ENCODE peak calls at places on chromosomes 13 and 19, in six cellular contexts. T, D, S, P, Q and E are unnamed samples.

GRCh38 chr13:29903524-29903923 is 53.1 kb upstream of the UBL3 start:
- DNase-seq in P (no peak), S (no peak), Q (no peak), T (no peak), D (no peak), E (no peak)

GRCh38 chr13:76882431-76882830 is 3.8 kb downstream of the KCTD12 start:
- DNase-seq in T (no peak), D (no peak), P (no peak), Q (no peak), S (peak; percentile 7), E (no peak)

GRCh38 chr19:39843919-39844793 is 2.0 kb downstream of the FBL start:
- DNase-seq in S (no peak), Q (no peak), P (no peak), D (peak; percentile 76), T (peak; percentile 34), E (peak; percentile 51)

GRCh38 chr13:65034266-65034665 is 2195.9 kb downstream of the PCDH9 start:
- DNase-seq in P (peak; percentile 11), D (no peak), T (no peak), S (no peak), Q (no peak), E (no peak)

GRCh38 chr19:7869453-7869909 is 4.7 kb downstream of the PRR36 start:
- DNase-seq in P (peak; percentile 85), T (peak; percentile 76), Q (peak; percentile 53), D (peak; percentile 49), S (peak; percentile 44), E (no peak)

GRCh38 chr19:16943942-16944625 is 55.3 kb downstream of the F2RL3 start:
- DNase-seq in T (no peak), D (no peak), Q (no peak), S (no peak), P (no peak), E (no peak)

GRCh38 chr19:19388568-19389555 is 16.6 kb upstream of the GATAD2A start:
- DNase-seq in Q (no peak), D (no peak), S (no peak), T (no peak), P (no peak), E (no peak)

GRCh38 chr19:53057904-53058579 is 13.5 kb downstream of the ERVV-2 start:
- DNase-seq in D (no peak), Q (no peak), S (no peak), P (peak; percentile 89), T (no peak), E (no peak)

GRCh38 chr19:55041627-55042343 is 3.7 kb upstream of the GP6 start:
- DNase-seq in S (no peak), P (no peak), Q (no peak), D (no peak), T (no peak), E (no peak)

GRCh38 chr13:111541752-111542529 is 221.5 kb downstream of the TEX29 start:
- DNase-seq in Q (no peak), S (no peak), P (no peak), T (no peak), D (no peak), E (no peak)

GRCh38 chr19:743168-743687 is 7.7 kb upstream of the MISP start:
- DNase-seq in T (no peak), P (peak; percentile 46), S (no peak), D (no peak), Q (no peak), E (no peak)

GRCh38 chr13:114082849-114083645 is 49.4 kb downstream of the RASA3 start:
- DNase-seq in Q (no peak), T (no peak), D (no peak), P (no peak), S (no peak), E (no peak)

GRCh38 chr19:38930776-38931761 is at the start of gene MRPS12:
- DNase-seq in Q (peak; percentile 98), P (peak; percentile 98), T (peak; percentile 98), S (peak; percentile 98), D (peak; percentile 100), E (peak; percentile 99)

GRCh38 chr13:109783815-109784589 is 2.4 kb downstream of the IRS2 start:
- DNase-seq in P (peak; percentile 32), Q (no peak), T (no peak), D (no peak), S (no peak), E (no peak)

GRCh38 chr13:73851104-73851503 is 283.1 kb downstream of the KLF12 start:
- DNase-seq in P (no peak), T (no peak), D (no peak), S (no peak), Q (no peak), E (no peak)

GRCh38 chr13:47109028-47109427 is 212.2 kb upstream of the HTR2A start:
- DNase-seq in S (no peak), P (no peak), D (no peak), T (no peak), Q (no peak), E (no peak)

GRCh38 chr19:4609878-4610511 is 29.3 kb upstream of the TNFAIP8L1 start:
- DNase-seq in P (no peak), D (no peak), S (no peak), Q (peak; percentile 8), T (no peak), E (no peak)

GRCh38 chr19:40331052-40331451 is 17.1 kb downstream of the C19orf47 start:
- DNase-seq in D (no peak), P (no peak), Q (no peak), T (no peak), S (no peak), E (no peak)